ENCODE peak calls at places on chromosomes 11 and 22, in nine cellular contexts. L, U, F, T, H, D, V, E and S are unnamed samples.

GRCh38 chr22:44669725-44670027 is 32.3 kb upstream of the PRR5 start:
- DNase-seq in L (no peak), U (no peak), F (no peak), T (peak; percentile 47), H (peak; percentile 37), D (no peak), V (no peak), E (no peak), S (no peak)

GRCh38 chr11:56885182-56885581 is 103.5 kb upstream of the OR5AK2 start:
- DNase-seq in L (no peak), U (peak; percentile 29), F (no peak), T (no peak), H (no peak), D (no peak), V (no peak), E (peak; percentile 41), S (peak; percentile 48)

GRCh38 chr11:134052988-134053945 is 15.6 kb upstream of the JAM3 start:
- DNase-seq in L (no peak), U (no peak), F (peak; percentile 38), T (no peak), H (no peak), D (no peak), V (no peak), E (no peak), S (no peak)

GRCh38 chr11:35293699-35294098 is 125.7 kb downstream of the SLC1A2 start:
- DNase-seq in L (no peak), U (no peak), F (no peak), T (no peak), H (no peak), D (no peak), V (no peak), E (no peak), S (no peak)

GRCh38 chr11:3830088-3830487 is 10.7 kb downstream of the RHOG start:
- DNase-seq in L (no peak), U (no peak), F (no peak), T (no peak), H (no peak), D (no peak), V (no peak), E (no peak), S (no peak)

GRCh38 chr22:39489094-39490068 is 12.7 kb upstream of the MIEF1 start:
- DNase-seq in L (no peak), U (no peak), F (no peak), T (no peak), H (no peak), D (no peak), V (no peak), E (no peak), S (no peak)

GRCh38 chr11:113618360-113618759 is 87.7 kb downstream of the TMPRSS5 start:
- DNase-seq in L (no peak), U (no peak), F (no peak), T (no peak), H (peak; percentile 10), D (no peak), V (no peak), E (no peak), S (no peak)

GRCh38 chr11:32094931-32095330 is 4.1 kb downstream of the RCN1 start:
- DNase-seq in L (no peak), U (no peak), F (no peak), T (no peak), H (no peak), D (no peak), V (no peak), E (no peak), S (no peak)

GRCh38 chr22:44707752-44708151 is 5.7 kb downstream of the PRR5 start:
- DNase-seq in L (no peak), U (no peak), F (no peak), T (no peak), H (peak; percentile 70), D (no peak), V (no peak), E (no peak), S (no peak)

GRCh38 chr11:64025205-64025604 is 10.5 kb upstream of the FLRT1 start:
- DNase-seq in L (no peak), U (no peak), F (no peak), T (no peak), H (no peak), D (no peak), V (no peak), E (no peak), S (no peak)

GRCh38 chr11:92376146-92376599 is 151.6 kb downstream of the FAT3 start:
- DNase-seq in L (no peak), U (no peak), F (no peak), T (no peak), H (peak; percentile 83), D (peak; percentile 64), V (no peak), E (no peak), S (no peak)

GRCh38 chr11:27194976-27195375 is 154.4 kb downstream of the BBOX1 start:
- DNase-seq in L (no peak), U (no peak), F (no peak), T (no peak), H (no peak), D (no peak), V (no peak), E (no peak), S (no peak)

GRCh38 chr11:113341388-113342165 is 27.2 kb downstream of the TTC12 start:
- DNase-seq in L (no peak), U (no peak), F (no peak), T (no peak), H (no peak), D (peak; percentile 45), V (no peak), E (peak; percentile 36), S (no peak)

GRCh38 chr22:38016182-38017078 is 32.1 kb upstream of the SOX10 start:
- DNase-seq in L (no peak), U (peak; percentile 65), F (no peak), T (no peak), H (peak; percentile 58), D (no peak), V (peak; percentile 75), E (peak; percentile 86), S (peak; percentile 70)

GRCh38 chr11:69799582-69799981 is 19.6 kb downstream of the FGF3 start:
- DNase-seq in L (no peak), U (no peak), F (no peak), T (peak; percentile 82), H (peak; percentile 7), D (no peak), V (no peak), E (no peak), S (no peak)

GRCh38 chr11:47967577-47968230 is 12.7 kb upstream of the PTPRJ start:
- DNase-seq in L (no peak), U (no peak), F (no peak), T (no peak), H (peak; percentile 32), D (no peak), V (no peak), E (no peak), S (no peak)

GRCh38 chr22:25627271-25627848 is 62.9 kb downstream of the GRK3 start:
- DNase-seq in L (no peak), U (no peak), F (no peak), T (no peak), H (peak; percentile 12), D (peak; percentile 29), V (no peak), E (no peak), S (no peak)
- TF ChIP-seq CTCF in L (no peak), U (no peak), F (no peak), T (no peak), H (no peak), D (no peak), V (no peak), E (no peak), S (no peak)

DNA sequence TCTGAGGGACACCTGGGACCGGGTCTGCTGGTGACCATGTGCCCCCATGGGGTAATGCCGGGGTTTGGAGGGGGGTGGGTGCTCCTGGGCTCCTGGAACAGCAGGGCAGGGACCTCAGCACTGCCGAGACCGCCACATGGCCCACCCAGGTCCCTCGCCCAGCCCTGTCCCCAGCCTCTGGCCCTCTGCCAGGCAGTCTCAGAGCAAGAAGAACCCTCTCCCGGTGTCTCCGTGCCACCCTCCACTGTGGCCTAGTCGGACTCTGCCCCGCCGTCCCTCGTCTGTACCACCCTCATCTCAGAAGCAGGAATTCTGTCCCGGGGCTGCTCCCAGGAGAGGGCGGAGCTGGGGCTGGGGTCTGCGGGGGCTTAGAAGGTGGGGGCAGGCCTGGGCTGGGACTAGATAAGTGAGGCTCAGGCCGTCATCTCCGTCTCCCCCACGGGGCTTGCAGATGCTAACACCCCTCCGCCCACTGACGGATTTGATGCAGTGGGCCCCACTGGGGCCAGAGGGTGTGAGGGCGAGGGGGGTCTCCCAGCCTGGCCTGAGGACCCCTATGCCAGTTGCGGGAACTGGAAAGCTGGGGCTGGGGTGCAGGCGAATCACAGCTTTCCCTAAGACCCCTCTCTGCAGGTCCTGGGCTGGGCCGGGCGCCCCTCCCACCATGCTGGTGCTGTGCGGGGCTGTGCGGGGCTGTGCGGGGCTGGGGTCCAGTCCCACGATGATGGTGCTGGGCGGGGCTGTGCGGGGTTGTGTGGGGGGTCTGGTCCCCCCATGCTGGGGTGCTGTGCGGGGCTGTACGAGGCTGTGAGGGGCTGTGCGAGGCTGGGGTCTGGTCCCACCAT is 1.1 kb downstream of the MUC5AC start:
- DNase-seq in L (no peak), U (no peak), F (peak; percentile 41), T (no peak), H (no peak), D (no peak), V (no peak), E (no peak), S (peak; percentile 42)
- TF ChIP-seq POLR2A in L (no peak), U (no peak), F (no peak), T (no peak), H (no peak), D (no peak), V (no peak), E (no peak), S (no peak)

DNA sequence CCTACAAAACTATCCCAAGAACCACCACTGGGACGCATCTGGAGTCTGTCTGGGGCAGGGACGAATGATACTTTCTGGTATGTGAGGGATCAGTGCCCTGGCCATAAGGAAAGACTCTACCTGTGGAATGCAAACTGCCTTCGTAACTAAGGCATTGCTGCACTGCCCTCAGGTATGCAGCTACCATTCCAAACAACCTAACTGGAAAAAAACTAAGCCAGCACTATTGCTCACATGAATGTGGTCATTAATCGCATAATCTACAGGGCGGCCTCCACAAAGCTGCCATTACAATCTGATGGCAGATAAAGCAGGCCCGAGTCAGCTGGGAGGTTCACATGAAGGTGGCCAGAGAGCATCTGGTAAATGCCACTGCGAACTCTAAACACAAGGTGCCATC is 3.9 kb downstream of the PACSIN2 start:
- DNase-seq in L (no peak), U (peak; percentile 67), F (peak; percentile 8), T (no peak), H (no peak), D (no peak), V (no peak), E (no peak), S (peak; percentile 57)
- TF ChIP-seq CTCF in L (no peak), U (no peak), F (no peak), T (no peak), H (no peak), D (no peak), V (no peak), E (no peak), S (no peak)

DNA sequence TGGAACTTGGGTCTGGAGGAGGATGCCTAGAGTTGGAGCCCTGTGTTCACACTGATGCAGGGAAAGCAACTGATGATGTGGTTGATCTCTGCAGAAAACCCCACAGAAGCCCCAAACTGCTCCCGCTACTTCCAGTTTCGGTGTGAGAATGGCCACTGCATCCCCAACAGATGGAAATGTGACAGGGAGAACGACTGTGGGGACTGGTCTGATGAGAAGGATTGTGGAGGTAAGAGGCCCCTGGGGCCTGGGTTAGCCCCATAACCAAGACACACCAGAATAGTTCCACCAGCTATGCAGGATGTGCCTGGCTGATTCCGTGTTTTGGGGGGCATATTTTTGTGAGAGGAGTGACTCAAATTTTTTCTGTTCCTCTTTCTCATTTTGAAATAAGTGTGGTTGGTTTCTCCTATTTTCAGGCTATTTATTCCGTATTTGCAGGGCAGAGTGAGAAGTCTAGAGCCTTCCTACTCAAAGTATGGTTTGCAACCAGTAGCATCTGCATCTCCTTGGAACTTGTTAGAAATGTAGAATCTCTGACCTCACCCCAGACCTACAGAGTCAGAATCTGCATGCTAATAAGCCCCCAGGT is 137.3 kb upstream of the SORL1-AS1 start:
- DNase-seq in L (no peak), U (no peak), F (no peak), T (no peak), H (no peak), D (no peak), V (no peak), E (no peak), S (no peak)
- TF ChIP-seq POLR2A in L (no peak), U (no peak), F (no peak), T (no peak), H (no peak), D (no peak), V (no peak), E (no peak), S (no peak)